ENCODE peak calls at places on chromosomes 12 and 14, in seven cellular contexts. B, G, A, S, F, D and U are unnamed samples.

GRCh38 chr14:70754989-70755388 is 54.3 kb downstream of the MAP3K9 start:
- DNase-seq in B (no peak), G (no peak), A (no peak), S (no peak), F (peak), D (no peak), U (no peak)

GRCh38 chr14:62162998-62163589 is 400.9 kb downstream of the SNAPC1 start:
- DNase-seq in B (no peak), G (peak), A (no peak), S (no peak), F (peak), D (peak), U (peak)

GRCh38 chr14:33738481-33738880 is 212.4 kb downstream of the EGLN3 start:
- DNase-seq in B (no peak), G (no peak), A (no peak), S (no peak), F (no peak), D (no peak), U (no peak)

GRCh38 chr14:75884198-75884611 is 97.6 kb downstream of the TGFB3 start:
- DNase-seq in B (no peak), G (no peak), A (no peak), S (no peak), F (no peak), D (no peak), U (no peak)

GRCh38 chr12:5439333-5439732 is 7.4 kb downstream of the NTF3 start:
- DNase-seq in B (no peak), G (no peak), A (no peak), S (no peak), F (no peak), D (no peak), U (no peak)

GRCh38 chr12:709631-710030 is 42.7 kb upstream of the WNK1 start:
- DNase-seq in B (no peak), G (no peak), A (no peak), S (no peak), F (no peak), D (no peak), U (no peak)

GRCh38 chr12:109764123-109764522 is 50.5 kb downstream of the FAM222A start:
- DNase-seq in B (no peak), G (no peak), A (no peak), S (no peak), F (no peak), D (no peak), U (no peak)

GRCh38 chr14:100871234-100872186 is 32.0 kb downstream of the RTL1 start:
- DNase-seq in B (no peak), G (no peak), A (peak), S (peak), F (peak), D (no peak), U (no peak)

GRCh38 chr14:92971601-92972180 is 48.7 kb downstream of the CHGA start:
- DNase-seq in B (no peak), G (no peak), A (peak), S (peak), F (no peak), D (no peak), U (no peak)

GRCh38 chr12:67414011-67414715 is 145.0 kb downstream of the CAND1 start:
- DNase-seq in B (no peak), G (no peak), A (no peak), S (no peak), F (no peak), D (no peak), U (no peak)

GRCh38 chr12:66647034-66647691 is 31.7 kb downstream of the GRIP1 start:
- DNase-seq in B (no peak), G (no peak), A (no peak), S (no peak), F (no peak), D (no peak), U (no peak)

GRCh38 chr12:108700833-108701450 is 30.4 kb downstream of the CORO1C start:
- DNase-seq in B (no peak), G (no peak), A (no peak), S (no peak), F (no peak), D (no peak), U (no peak)

DNA sequence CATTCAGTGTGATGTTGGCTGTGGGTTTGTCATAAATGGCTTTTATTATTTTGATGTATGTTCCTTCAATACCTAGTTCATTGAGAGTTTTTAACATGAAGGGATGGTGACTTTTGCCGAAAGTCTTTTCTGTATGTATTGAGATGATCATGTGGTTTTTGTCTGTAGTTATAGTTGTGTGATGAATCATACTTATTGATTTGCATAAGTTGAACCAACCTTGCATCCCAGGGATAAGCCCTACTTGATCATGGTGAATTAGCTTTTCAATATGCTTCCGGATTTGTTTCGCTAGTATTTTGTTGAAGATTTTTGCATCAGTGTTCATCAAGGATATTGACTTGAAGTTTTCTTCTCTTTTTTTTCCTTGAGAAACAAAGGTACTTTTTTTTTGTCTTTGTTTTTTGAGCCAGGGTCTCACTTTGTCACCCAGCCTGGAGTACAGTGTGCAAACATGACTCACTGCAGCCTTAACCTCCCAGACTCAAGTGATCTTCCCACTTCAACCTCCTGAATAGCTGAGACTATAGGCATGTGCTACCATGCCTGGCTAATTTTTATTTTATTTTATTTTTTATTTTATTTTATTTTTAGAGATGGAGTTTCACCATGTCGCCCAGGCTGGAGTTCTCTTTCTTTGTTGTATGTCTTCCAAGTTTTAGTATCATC is 121.3 kb downstream of the FUT8 start:
- DNase-seq in B (no peak), G (no peak), A (no peak), S (no peak), F (no peak), D (no peak), U (no peak)
- H3K4me3 ChIP-seq in B (no peak), G (no peak), A (no peak), S (no peak), F (no peak), D (no peak), U (no peak)

GRCh38 chr12:92404921-92405320 is 259.3 kb upstream of the BTG1 start:
- DNase-seq in B (no peak), G (no peak), A (no peak), S (no peak), F (no peak), D (no peak), U (no peak)
- H3K27ac ChIP-seq in B (peak), G (no peak), A (no peak), S (no peak), F (no peak), D (no peak), U (no peak)

GRCh38 chr14:99034711-99035171 is 237.3 kb downstream of the BCL11B start:
- DNase-seq in B (no peak), G (no peak), A (no peak), S (no peak), F (no peak), D (no peak), U (no peak)
- H3K4me3 ChIP-seq in B (no peak), G (no peak), A (no peak), S (no peak), F (no peak), D (no peak), U (no peak)

DNA sequence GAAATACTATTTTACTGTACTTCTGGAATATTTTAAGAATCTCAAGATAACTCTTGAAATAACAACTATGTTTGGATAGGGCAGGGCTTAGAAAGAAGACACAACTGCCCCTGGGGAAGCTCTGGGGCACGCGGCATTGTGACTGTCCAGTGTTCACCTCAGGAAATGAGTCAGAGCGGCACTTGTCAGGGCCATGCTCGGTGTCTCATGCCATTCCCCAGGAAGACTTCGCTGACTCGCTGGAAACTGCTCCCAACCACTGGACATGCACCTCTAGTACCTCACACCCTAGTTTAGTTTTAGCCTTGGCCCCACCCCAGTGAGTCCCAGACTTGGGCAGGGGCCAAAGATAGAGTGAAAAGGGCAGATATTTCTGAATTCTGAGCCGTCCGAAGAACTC is 192.0 kb downstream of the TTC7B start:
- DNase-seq in B (no peak), G (no peak), A (no peak), S (peak), F (peak), D (no peak), U (no peak)
- H3K27ac ChIP-seq in B (no peak), G (no peak), A (no peak), S (peak), F (no peak), D (peak), U (no peak)

DNA sequence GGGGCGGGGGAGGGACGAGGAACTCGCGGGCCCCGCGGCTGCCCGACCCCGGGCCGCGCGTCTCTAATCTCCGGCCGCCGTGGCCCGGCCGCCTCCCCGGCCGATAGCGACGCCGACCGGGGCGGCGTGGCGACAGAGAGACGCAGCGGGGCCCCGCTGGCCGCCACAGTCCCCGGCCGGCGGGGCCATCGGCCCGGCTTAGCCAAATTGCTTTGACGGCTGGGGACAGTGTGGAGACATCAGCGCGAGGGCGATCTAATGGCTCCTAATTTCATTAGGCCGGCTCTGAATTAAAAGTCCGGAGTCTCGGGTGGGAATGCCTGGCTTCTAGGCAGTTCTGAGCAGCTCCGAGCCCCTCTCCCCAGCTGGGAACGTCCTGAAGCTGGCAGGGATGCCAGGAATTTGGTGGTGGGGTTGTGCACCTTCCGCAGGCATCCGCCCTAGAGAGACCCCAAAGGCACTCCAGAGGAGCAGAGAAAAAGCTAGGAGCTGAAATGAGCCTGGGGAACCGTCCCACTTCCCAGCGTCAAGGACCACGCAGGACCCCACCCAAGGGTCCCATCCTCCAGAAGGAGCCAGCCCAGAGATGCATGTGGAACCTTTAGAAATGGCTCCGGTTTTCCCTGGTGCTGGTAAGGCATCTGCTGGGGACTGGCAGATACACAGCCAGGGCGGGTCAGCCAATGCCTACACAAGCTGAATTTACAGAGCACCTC is 9.6 kb downstream of the TBX5 start:
- DNase-seq in B (no peak), G (no peak), A (no peak), S (no peak), F (no peak), D (peak), U (no peak)
- H3K4me3 ChIP-seq in B (no peak), G (no peak), A (no peak), S (peak), F (no peak), D (no peak), U (no peak)

DNA sequence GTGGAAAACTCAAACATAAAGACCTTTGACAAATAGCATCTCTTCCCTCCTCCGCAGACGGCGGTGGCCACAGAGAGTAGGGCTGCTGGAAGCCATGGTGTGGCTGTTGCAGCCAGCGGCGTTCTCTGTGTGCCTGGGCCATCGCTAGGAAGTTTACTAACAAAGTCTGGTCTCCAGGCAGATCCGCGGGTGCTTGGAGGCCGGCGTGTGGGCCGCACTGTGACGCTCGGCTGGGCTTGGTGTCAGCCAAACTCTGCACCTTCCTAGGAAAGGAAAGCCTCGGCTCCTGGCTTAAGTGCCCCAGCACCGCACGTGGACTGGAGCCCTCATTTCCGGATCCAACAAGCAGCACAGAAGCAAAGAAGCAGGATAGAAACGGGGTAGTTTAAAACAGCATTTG is 65.5 kb downstream of the CCDC88C start:
- DNase-seq in B (no peak), G (no peak), A (no peak), S (peak), F (no peak), D (no peak), U (no peak)
- H3K27ac ChIP-seq in B (peak), G (no peak), A (no peak), S (peak), F (no peak), D (peak), U (no peak)

DNA sequence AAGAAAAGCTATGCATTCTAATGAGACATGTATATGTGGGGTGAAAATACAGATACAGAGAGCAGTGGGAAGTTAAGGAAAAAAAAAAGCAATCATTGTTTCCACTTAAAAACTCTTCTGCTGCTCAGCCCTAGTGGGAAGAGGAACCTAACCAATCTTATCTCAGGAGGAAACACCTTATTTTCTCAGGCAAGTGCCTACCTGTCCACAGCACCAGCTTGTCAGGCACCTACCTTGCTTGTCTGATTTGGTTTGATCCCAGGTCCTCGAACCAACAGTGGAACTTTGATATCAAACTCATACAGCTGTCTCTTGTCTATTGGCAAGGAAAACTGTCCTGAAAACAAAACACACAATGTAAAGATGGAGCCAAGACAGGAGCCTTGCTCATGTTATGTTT is 22.4 kb downstream of the GNS start:
- DNase-seq in B (no peak), G (no peak), A (no peak), S (no peak), F (no peak), D (no peak), U (no peak)
- H3K4me3 ChIP-seq in B (no peak), G (no peak), A (no peak), S (no peak), F (no peak), D (no peak), U (no peak)